ENCODE peak calls at places on chromosomes 4 and X, in nine cellular contexts. T is stimulated activated CD4-positive, alpha-beta T cell treated with anti-CD3 and anti-CD28 coated beads, Interleukin-2, amount 100 ng/mL, for 48 hours; N is DMS153; I is endothelial cell; X is germinal center; Z is HT-29; U is stomach; V is NCI-H2029 treated with DMSO at 0.1 percent for 48 hours; M is SK-N-SH. Y is an unnamed sample.
A peak's percentile ranks its signal among the peaks of the same experiment; 100 is the strongest.

GRCh38 chr4:19776021-19776459 is 475.7 kb upstream of the SLIT2 start:
- DNase-seq in V (peak; percentile 3), M (no peak), T (no peak), U (no peak), X (no peak), N (peak; percentile 10), Z (no peak), I (no peak), Y (peak; percentile 89)

GRCh38 chr4:127601029-127601428 is 31.7 kb upstream of the INTU start:
- DNase-seq in T (no peak), X (no peak), I (no peak), V (no peak), Z (no peak), U (no peak), N (no peak), M (no peak), Y (no peak)

GRCh38 chr4:119189638-119190037 is 22.9 kb upstream of the USP53 start:
- DNase-seq in V (no peak), T (no peak), N (no peak), X (no peak), M (no peak), U (no peak), Z (no peak), I (no peak), Y (no peak)

GRCh38 chr4:19739101-19739651 is 512.5 kb upstream of the SLIT2 start:
- DNase-seq in N (no peak), Z (peak; percentile 77), U (no peak), X (no peak), M (no peak), V (peak; percentile 44), T (no peak), I (no peak), Y (peak; percentile 50)

GRCh38 chr4:41432219-41432618 is 105.7 kb upstream of the LIMCH1 start:
- DNase-seq in U (no peak), I (no peak), X (no peak), T (no peak), M (no peak), N (no peak), V (no peak), Z (no peak), Y (no peak)

GRCh38 chrX:100410083-100410590 is at the start of gene PCDH19:
- DNase-seq in Z (no peak), T (peak; percentile 25), V (no peak), X (peak; percentile 62), U (peak; percentile 54), M (peak; percentile 86), N (no peak), I (peak; percentile 58), Y (no peak)

GRCh38 chr4:39178706-39179105 is 3.6 kb upstream of the WDR19 start:
- DNase-seq in N (no peak), I (no peak), X (no peak), Z (no peak), U (no peak), T (no peak), M (no peak), V (no peak), Y (no peak)

GRCh38 chrX:54794004-54794403 is 4.1 kb downstream of the ITIH6 start:
- DNase-seq in M (no peak), U (no peak), Z (no peak), N (no peak), X (no peak), T (no peak), I (no peak), V (no peak), Y (no peak)

GRCh38 chr4:154367659-154368058 is 123.9 kb downstream of the DCHS2 start:
- DNase-seq in M (no peak), U (no peak), N (no peak), X (no peak), V (no peak), Z (no peak), I (no peak), T (no peak), Y (no peak)

GRCh38 chrX:130055103-130055502 is 55.2 kb downstream of the ELF4 start:
- DNase-seq in Z (no peak), T (no peak), M (no peak), N (no peak), U (no peak), I (no peak), X (no peak), V (no peak), Y (no peak)

GRCh38 chrX:13669246-13669689 is 16.3 kb downstream of the TCEANC start:
- DNase-seq in N (peak; percentile 54), Z (peak; percentile 93), T (peak; percentile 14), V (peak; percentile 53), I (no peak), M (no peak), U (peak; percentile 84), X (no peak), Y (no peak)

GRCh38 chrX:130025256-130025655 is 42.8 kb downstream of the BCORL1 start:
- DNase-seq in N (no peak), M (no peak), U (no peak), T (no peak), Z (no peak), V (no peak), I (no peak), X (no peak), Y (no peak)

GRCh38 chrX:7614616-7615015 is 228.4 kb upstream of the VCX start:
- DNase-seq in U (no peak), M (no peak), X (no peak), I (no peak), T (no peak), Z (no peak), V (peak; percentile 82), N (peak; percentile 96), Y (no peak)

GRCh38 chrX:79366888-79367749 is at the start of gene ITM2A:
- DNase-seq in U (peak; percentile 34), M (peak; percentile 3), T (peak; percentile 45), Z (no peak), I (peak; percentile 31), V (no peak), N (no peak), X (no peak), Y (no peak)

GRCh38 chr4:25310066-25310824 is 2.3 kb upstream of the ZCCHC4 start:
- DNase-seq in X (no peak), M (no peak), V (no peak), U (no peak), N (no peak), T (no peak), Z (peak; percentile 8), I (no peak), Y (no peak)

GRCh38 chr4:70703695-70704332 is 15.5 kb downstream of the UTP3 start:
- DNase-seq in X (no peak), T (no peak), N (peak; percentile 90), M (no peak), U (no peak), V (peak; percentile 83), I (no peak), Z (peak; percentile 82), Y (no peak)

GRCh38 chr4:3710451-3711182 is 55.6 kb upstream of the ADRA2C start:
- DNase-seq in V (no peak), N (no peak), T (no peak), X (no peak), U (no peak), M (no peak), I (no peak), Z (no peak), Y (no peak)

GRCh38 chr4:153651961-153652784 is 31.9 kb upstream of the TLR2 start:
- DNase-seq in X (no peak), N (no peak), T (no peak), I (no peak), Z (no peak), U (no peak), V (no peak), M (no peak), Y (no peak)

GRCh38 chr4:85153221-85153620 is 186.7 kb upstream of the WDFY3 start:
- DNase-seq in I (no peak), Z (no peak), M (no peak), V (no peak), N (no peak), X (no peak), U (no peak), T (no peak), Y (no peak)

GRCh38 chrX:103918050-103918449 is 44.4 kb upstream of the TMSB15B start:
- DNase-seq in Z (peak; percentile 31), V (peak; percentile 14), X (peak; percentile 58), T (peak; percentile 39), N (peak; percentile 5), M (peak; percentile 70), I (peak; percentile 61), U (peak; percentile 45), Y (no peak)

GRCh38 chrX:74458738-74459137 is 37.4 kb downstream of the SLC16A2 start:
- DNase-seq in M (no peak), N (no peak), V (no peak), Z (peak; percentile 39), X (no peak), U (no peak), I (no peak), T (no peak), Y (peak; percentile 18)

GRCh38 chrX:133375558-133376340 is 39.5 kb downstream of the GPC4 start:
- DNase-seq in U (peak; percentile 40), X (no peak), N (no peak), Z (no peak), T (no peak), I (no peak), M (peak; percentile 21), V (no peak), Y (no peak)

GRCh38 chr4:169934794-169935400 is 91.3 kb downstream of the MFAP3L start:
- DNase-seq in V (no peak), T (no peak), I (no peak), U (no peak), M (no peak), N (no peak), Z (no peak), X (no peak), Y (no peak)

GRCh38 chrX:150465856-150466775 is 102.3 kb upstream of the MTM1 start:
- DNase-seq in I (no peak), M (no peak), X (no peak), T (no peak), N (no peak), V (no peak), Z (no peak), U (no peak), Y (no peak)

GRCh38 chr4:33200377-33200776 is 2480.2 kb downstream of the PCDH7 start:
- DNase-seq in I (no peak), X (no peak), Z (no peak), N (no peak), M (no peak), T (no peak), U (no peak), V (no peak), Y (no peak)

GRCh38 chr4:184028571-184028996 is 123.5 kb downstream of the STOX2 start:
- DNase-seq in X (no peak), U (no peak), Z (no peak), V (no peak), N (no peak), T (peak; percentile 6), M (no peak), I (no peak), Y (no peak)

GRCh38 chr4:145564540-145564939 is 54.6 kb upstream of the MMAA start:
- DNase-seq in Z (no peak), X (no peak), M (no peak), I (no peak), T (no peak), V (no peak), N (no peak), U (no peak), Y (no peak)

GRCh38 chr4:8224596-8225289 is 25.7 kb downstream of the SH3TC1 start:
- DNase-seq in I (no peak), N (no peak), Z (no peak), V (no peak), U (no peak), M (no peak), X (no peak), T (no peak), Y (no peak)

Y was measured in Panc1.